ENCODE peak calls at places on chromosomes 7 and 10, in eight cellular contexts. S is AG04450; Z is fibroblast of pulmonary artery; L is CD8-positive, alpha-beta T cell; B is astrocyte; A is AG10803; J is RWPE1; V is GM20000. O is an unnamed sample.

GRCh38 chr7:105141068-105141467 is 127.1 kb downstream of the KMT2E start:
- DNase-seq in S (peak), Z (peak), L (no peak), B (peak), A (peak), J (peak), V (peak), O (peak)

GRCh38 chr10:21976280-21976679 is 27.2 kb downstream of the DNAJC1 start:
- DNase-seq in S (no peak), Z (no peak), L (no peak), B (no peak), A (no peak), J (no peak), V (no peak), O (no peak)

GRCh38 chr10:28878236-28878970 is 201.1 kb downstream of the BAMBI start:
- DNase-seq in S (no peak), Z (no peak), L (no peak), B (peak), A (no peak), J (no peak), V (no peak), O (no peak)

GRCh38 chr10:91614254-91614624 is 18.6 kb downstream of the PPP1R3C start:
- DNase-seq in S (peak), Z (peak), L (no peak), B (peak), A (peak), J (no peak), V (no peak), O (no peak)

GRCh38 chr7:128115326-128115820 is 84.1 kb upstream of the LRRC4 start:
- DNase-seq in S (no peak), Z (no peak), L (no peak), B (no peak), A (peak), J (peak), V (no peak), O (no peak)

GRCh38 chr7:127347567-127348246 is 44.8 kb downstream of the ZNF800 start:
- DNase-seq in S (peak), Z (peak), L (peak), B (peak), A (peak), J (peak), V (peak), O (peak)

GRCh38 chr7:114085592-114086490 is 167.0 kb upstream of the PPP1R3A start:
- DNase-seq in S (peak), Z (peak), L (peak), B (peak), A (peak), J (peak), V (peak), O (peak)

GRCh38 chr10:7532723-7533498 is 122.1 kb upstream of the SFMBT2 start:
- DNase-seq in S (no peak), Z (no peak), L (no peak), B (no peak), A (no peak), J (no peak), V (no peak), O (no peak)

GRCh38 chr10:103619424-103620356 is 126.2 kb downstream of the NEURL1 start:
- DNase-seq in S (no peak), Z (no peak), L (no peak), B (no peak), A (no peak), J (no peak), V (no peak), O (no peak)

GRCh38 chr10:108434818-108435217 is 1270.3 kb upstream of the SORCS1 start:
- DNase-seq in S (no peak), Z (no peak), L (no peak), B (no peak), A (no peak), J (no peak), V (no peak), O (no peak)

GRCh38 chr7:122302826-122303521 is 1.6 kb downstream of the FEZF1 start:
- DNase-seq in S (no peak), Z (no peak), L (no peak), B (no peak), A (no peak), J (no peak), V (no peak), O (no peak)

GRCh38 chr10:85665078-85665477 is 701.5 kb downstream of the GRID1 start:
- DNase-seq in S (no peak), Z (no peak), L (no peak), B (no peak), A (no peak), J (no peak), V (no peak), O (no peak)

GRCh38 chr10:112307631-112308502 is 24.7 kb downstream of the TECTB start:
- DNase-seq in S (peak), Z (peak), L (no peak), B (peak), A (peak), J (peak), V (peak), O (peak)

GRCh38 chr7:98618786-98619185 is 1.7 kb downstream of the NPTX2 start:
- DNase-seq in S (no peak), Z (no peak), L (no peak), B (no peak), A (peak), J (peak), V (no peak), O (peak)

DNA sequence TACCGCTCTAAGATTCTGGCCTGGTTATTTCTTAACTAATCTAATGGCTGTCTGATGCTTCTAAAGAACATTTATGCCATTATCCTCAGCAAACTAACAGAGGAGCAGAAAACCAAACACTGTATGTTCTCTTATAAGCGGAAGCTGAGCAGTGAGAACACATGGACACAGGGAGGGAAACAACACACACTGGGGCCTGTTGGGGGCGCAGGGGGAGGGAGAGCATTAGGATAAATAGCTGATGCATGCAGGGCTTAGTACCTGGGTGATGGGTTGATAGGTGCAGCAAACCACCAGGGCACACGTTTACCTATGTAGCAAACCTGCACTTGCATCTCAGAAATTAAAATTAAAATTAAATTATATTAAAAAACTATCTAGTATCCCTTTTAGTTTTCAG is 853.5 kb downstream of the GATA3 start:
- DNase-seq in S (no peak), Z (no peak), L (no peak), B (no peak), A (no peak), J (no peak), V (no peak), O (no peak)
- TF ChIP-seq CTCF in S (no peak), Z (no peak), L (no peak), B (no peak), A (no peak), J (no peak), V (no peak), O (no peak)

DNA sequence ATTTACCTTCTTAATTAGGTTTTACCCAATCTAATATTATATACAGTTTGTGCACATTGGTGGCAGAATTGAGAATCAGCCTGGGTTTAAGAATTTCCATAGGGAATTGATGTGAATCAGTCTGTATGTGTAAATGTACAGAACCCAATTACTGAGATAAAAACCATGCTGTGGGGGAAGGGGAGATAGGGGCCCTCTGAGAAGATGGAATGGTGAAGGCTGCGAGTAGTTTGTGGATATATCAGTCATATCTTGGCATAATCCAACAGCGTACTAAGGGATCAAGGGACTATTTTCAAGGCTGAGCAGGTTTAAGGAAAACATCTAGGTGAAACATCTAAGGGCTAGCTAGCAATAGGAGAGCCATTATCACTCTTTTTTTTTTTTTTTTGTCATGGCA is 6.7 kb downstream of the SGPL1 start:
- DNase-seq in S (no peak), Z (no peak), L (no peak), B (no peak), A (no peak), J (no peak), V (no peak), O (no peak)
- TF ChIP-seq CTCF in S (no peak), Z (no peak), L (no peak), B (no peak), A (no peak), J (no peak), V (no peak), O (no peak)

GRCh38 chr7:79308176-79308575 is 145.3 kb downstream of the MAGI2 start:
- DNase-seq in S (no peak), Z (peak), L (no peak), B (no peak), A (no peak), J (no peak), V (no peak), O (no peak)
- TF ChIP-seq CTCF in S (no peak), Z (peak), L (no peak), B (no peak), A (no peak), J (no peak), V (no peak), O (no peak)

GRCh38 chr10:58701398-58702135 is 188.9 kb downstream of the BICC1 start:
- DNase-seq in S (peak), Z (peak), L (no peak), B (peak), A (peak), J (peak), V (no peak), O (no peak)

GRCh38 chr10:58712136-58712535 is 199.5 kb downstream of the BICC1 start:
- DNase-seq in S (no peak), Z (no peak), L (no peak), B (no peak), A (no peak), J (no peak), V (no peak), O (no peak)

GRCh38 chr10:58704226-58705200 is 191.8 kb downstream of the BICC1 start:
- DNase-seq in S (no peak), Z (peak), L (no peak), B (peak), A (peak), J (no peak), V (no peak), O (no peak)

DNA sequence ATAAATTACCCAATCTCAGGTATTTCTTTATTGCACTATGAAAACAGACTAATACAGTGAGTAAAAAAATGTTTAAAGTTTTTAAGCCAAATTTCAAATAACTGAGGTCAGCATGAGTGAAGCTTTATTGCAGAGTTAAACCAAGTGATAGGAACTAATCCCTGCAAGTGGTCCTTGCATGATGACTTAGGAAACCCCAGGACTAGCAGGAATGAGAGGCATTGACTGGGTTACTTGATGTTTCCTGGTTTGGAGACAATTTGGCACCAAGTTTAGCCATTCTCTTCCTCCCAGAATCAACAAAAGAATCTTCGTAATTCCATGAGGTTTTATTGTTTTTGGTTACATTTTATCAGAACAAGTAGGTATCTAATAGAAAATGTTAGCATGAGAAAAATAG is 194.2 kb downstream of the BICC1 start:
- DNase-seq in S (no peak), Z (no peak), L (no peak), B (peak), A (peak), J (no peak), V (no peak), O (no peak)
- TF ChIP-seq CTCF in S (no peak), Z (no peak), L (no peak), B (no peak), A (no peak), J (no peak), V (no peak), O (no peak)

O was measured in GM13976.